ENCODE peak calls at places on chromosomes 16 and 17, in nine cellular contexts. N is mesothelial cell of epicardium, X is dorsolateral prefrontal cortex, B is AG10803, H is cardiac fibroblast, R is psoas muscle, Y is esophagus squamous epithelium, W is ovary, Z is left lung. G is an unnamed sample.

GRCh38 chr16:1863681-1864460 is 8.1 kb downstream of the MEIOB start:
- DNase-seq in Z (no peak), R (no peak), N (no peak), B (peak; percentile 53), Y (no peak), H (peak; percentile 68), X (no peak), W (no peak), G (no peak)

GRCh38 chr17:46964315-46965265 is 14.5 kb downstream of the RPRML start:
- DNase-seq in N (no peak), B (no peak), R (no peak), H (peak; percentile 41), X (no peak), W (no peak), Z (no peak), Y (no peak), G (no peak)

GRCh38 chr17:17140590-17140980 is 65.5 kb downstream of the PLD6 start:
- DNase-seq in B (peak; percentile 59), W (no peak), R (no peak), N (no peak), X (no peak), Y (no peak), Z (no peak), H (peak; percentile 62), G (no peak)

GRCh38 chr17:1951920-1952319 is 73.2 kb downstream of the RTN4RL1 start:
- DNase-seq in B (no peak), W (no peak), Y (no peak), N (no peak), R (no peak), H (no peak), X (no peak), Z (no peak), G (no peak)

GRCh38 chr16:84548971-84549844 is 44.7 kb upstream of the MEAK7 start:
- DNase-seq in X (no peak), B (no peak), W (no peak), R (peak; percentile 54), Y (no peak), N (no peak), H (no peak), Z (no peak), G (no peak)

GRCh38 chr16:1019934-1020305 is 38.4 kb downstream of the SOX8 start:
- DNase-seq in W (no peak), R (no peak), X (no peak), N (no peak), Y (no peak), H (peak; percentile 22), B (no peak), Z (no peak), G (no peak)

GRCh38 chr16:77273-77806 is 685 bp upstream of the MPG start:
- DNase-seq in W (peak; percentile 64), X (no peak), Z (peak; percentile 65), R (peak; percentile 77), H (peak; percentile 79), N (peak; percentile 61), Y (no peak), B (peak; percentile 71), G (no peak)

GRCh38 chr17:73228748-73229236 is 32.9 kb downstream of the CPSF4L start:
- DNase-seq in N (no peak), W (peak; percentile 56), Z (peak; percentile 62), X (no peak), Y (no peak), B (peak; percentile 85), H (peak; percentile 86), R (peak; percentile 85), G (no peak)

GRCh38 chr17:50272711-50273653 is 1.3 kb upstream of the TMEM92 start:
- DNase-seq in N (peak; percentile 89), B (peak; percentile 67), R (peak; percentile 75), W (peak; percentile 76), Y (no peak), Z (peak; percentile 56), H (peak; percentile 56), X (peak; percentile 38), G (peak; percentile 94)

GRCh38 chr16:4437366-4437765 is 11.7 kb downstream of the DNAJA3 start:
- DNase-seq in H (no peak), Z (no peak), B (no peak), X (no peak), N (no peak), Y (no peak), W (no peak), R (no peak), G (no peak)

GRCh38 chr17:43578699-43579569 is 32.8 kb upstream of the ETV4 start:
- DNase-seq in R (peak; percentile 52), H (peak; percentile 48), N (no peak), X (no peak), Y (no peak), B (peak; percentile 78), W (no peak), Z (no peak), G (no peak)

GRCh38 chr16:11162571-11163268 is 93.3 kb downstream of the SOCS1 start:
- DNase-seq in B (no peak), H (no peak), R (peak; percentile 23), Z (no peak), N (no peak), X (no peak), W (no peak), Y (no peak), G (peak; percentile 32)

GRCh38 chr17:73090396-73091202 is 1.9 kb downstream of the SLC39A11 start:
- DNase-seq in Y (no peak), H (no peak), W (no peak), Z (no peak), X (no peak), B (no peak), N (no peak), R (no peak), G (no peak)

GRCh38 chr17:76872221-76872873 is 4.1 kb downstream of the MGAT5B start:
- DNase-seq in W (no peak), N (no peak), B (peak; percentile 90), X (peak; percentile 65), Y (no peak), Z (no peak), R (no peak), H (peak; percentile 86), G (no peak)

GRCh38 chr17:28864991-28865849 is 10.4 kb downstream of the ERAL1 start:
- DNase-seq in R (no peak), Y (no peak), H (no peak), X (no peak), W (no peak), B (no peak), N (no peak), Z (no peak), G (no peak)

GRCh38 chr17:77370536-77370935 is 229.8 kb downstream of the SEC14L1 start:
- DNase-seq in Y (no peak), N (no peak), B (no peak), H (no peak), Z (no peak), R (peak; percentile 12), W (no peak), X (no peak), G (no peak)

GRCh38 chr17:27384261-27384701 is 72.0 kb upstream of the KSR1 start:
- DNase-seq in W (no peak), N (no peak), Z (no peak), X (peak; percentile 67), H (peak; percentile 95), R (peak; percentile 82), B (peak; percentile 97), Y (no peak), G (peak; percentile 81)

GRCh38 chr17:73855933-73856332 is 211.7 kb upstream of the SDK2 start:
- DNase-seq in X (no peak), H (peak; percentile 49), N (no peak), Z (no peak), W (no peak), R (no peak), Y (no peak), B (peak; percentile 63), G (no peak)

GRCh38 chr17:18248300-18248731 is 10.2 kb downstream of the FLII start:
- DNase-seq in Z (no peak), B (peak; percentile 59), H (peak; percentile 83), N (peak; percentile 66), W (peak; percentile 72), R (peak; percentile 79), X (no peak), Y (no peak), G (no peak)

GRCh38 chr16:83187404-83187803 is 560.6 kb downstream of the CDH13 start:
- DNase-seq in Y (no peak), X (no peak), H (peak; percentile 52), B (peak; percentile 62), N (no peak), W (no peak), R (no peak), Z (no peak), G (no peak)

GRCh38 chr17:60439501-60439900 is 17.2 kb downstream of the CHCT1 start:
- DNase-seq in N (no peak), Z (no peak), B (peak; percentile 63), R (no peak), H (peak; percentile 68), X (no peak), W (no peak), Y (no peak), G (no peak)

GRCh38 chr17:83067718-83068261 is 11.6 kb upstream of the METRNL start:
- DNase-seq in B (no peak), W (no peak), R (no peak), X (no peak), Y (no peak), N (no peak), Z (peak; percentile 5), H (peak; percentile 41), G (no peak)
- TF ChIP-seq CTCF in B (no peak), W (no peak), R (no peak), X (no peak), Y (no peak), N (no peak), Z (no peak), H (no peak), G (peak; percentile 45)

GRCh38 chr16:3363793-3364192 is 8.1 kb downstream of the OR2C1 start:
- DNase-seq in H (no peak), Z (no peak), Y (no peak), B (no peak), W (no peak), X (no peak), R (no peak), N (no peak), G (no peak)
- TF ChIP-seq CTCF in H (no peak), Z (no peak), Y (no peak), B (no peak), W (no peak), X (no peak), R (no peak), N (no peak), G (peak; percentile 18)

GRCh38 chr16:68069511-68070248 is 15.5 kb upstream of the NFATC3 start:
- DNase-seq in W (no peak), B (no peak), X (no peak), H (no peak), N (no peak), Y (no peak), R (peak; percentile 93), Z (peak; percentile 61), G (peak; percentile 62)
- TF ChIP-seq CTCF in W (no peak), B (no peak), X (no peak), H (no peak), N (no peak), Y (no peak), R (no peak), Z (no peak), G (no peak)

DNA sequence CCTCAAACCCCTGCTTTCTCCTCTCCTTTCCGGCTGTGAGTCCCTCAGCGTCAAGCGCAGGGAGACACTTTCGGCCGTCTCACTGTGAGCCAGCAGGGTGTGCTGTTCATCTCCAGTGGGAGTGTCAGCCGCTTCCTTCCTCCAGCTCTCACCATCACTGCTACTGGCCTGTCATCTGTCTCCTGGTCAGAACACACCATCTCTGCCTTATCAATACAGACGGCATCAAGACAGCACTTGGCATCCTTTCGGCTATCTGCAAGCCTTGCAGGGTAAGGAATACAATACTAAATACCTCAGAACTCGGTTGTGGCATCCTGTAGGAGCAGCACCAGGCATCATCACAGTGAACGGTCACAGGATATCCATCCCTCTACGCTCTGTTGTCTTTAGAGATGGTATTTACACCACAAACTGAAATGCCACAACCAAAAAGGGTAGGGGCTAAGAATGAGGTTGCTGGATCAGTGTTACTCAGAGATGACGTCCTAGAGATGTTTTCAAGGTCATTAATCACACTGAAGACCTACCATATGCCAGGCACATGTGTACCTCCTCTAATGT is 20.7 kb upstream of the CMTM4 start:
- DNase-seq in Z (no peak), B (peak; percentile 88), N (peak; percentile 39), R (peak; percentile 57), X (no peak), W (peak; percentile 30), Y (no peak), H (peak; percentile 65), G (no peak)
- TF ChIP-seq CTCF in Z (peak; percentile 28), B (peak; percentile 90), N (no peak), R (peak; percentile 14), X (peak; percentile 73), W (peak; percentile 17), Y (peak; percentile 18), H (peak; percentile 85), G (peak; percentile 73)